ENCODE peak calls at places on chromosomes 11 and 22, in five cellular contexts. E is breast epithelium, R is right lobe of liver, S is heart left ventricle, T is PC-9. L is an unnamed sample.

GRCh38 chr11:76166314-76166713 is 40.0 kb downstream of the WNT11 start:
- DNase-seq in E (no peak), R (no peak), S (peak), T (no peak), L (no peak)

GRCh38 chr11:120571476-120571875 is 59.9 kb downstream of the GRIK4 start:
- DNase-seq in E (no peak), R (no peak), S (no peak), T (no peak), L (no peak)

GRCh38 chr11:23539556-23539955 is 679.3 kb upstream of the CCDC179 start:
- DNase-seq in E (no peak), R (no peak), S (no peak), T (no peak), L (no peak)

GRCh38 chr11:13603661-13604060 is 64.8 kb upstream of the FAR1 start:
- DNase-seq in E (no peak), R (no peak), S (no peak), T (no peak), L (no peak)

GRCh38 chr11:19060629-19061028 is at the start of gene MRGPRX2:
- DNase-seq in E (no peak), R (no peak), S (no peak), T (no peak), L (no peak)

GRCh38 chr22:48702573-48703264 is 1125.0 kb downstream of the BRD1 start:
- DNase-seq in E (peak), R (peak), S (no peak), T (no peak), L (peak)

GRCh38 chr11:87235366-87235765 is 197.6 kb downstream of the TMEM135 start:
- DNase-seq in E (no peak), R (no peak), S (no peak), T (no peak), L (no peak)

GRCh38 chr11:119472856-119473222 is 49.9 kb upstream of the THY1 start:
- DNase-seq in E (peak), R (no peak), S (no peak), T (no peak), L (no peak)

GRCh38 chr22:29717789-29718188 is 2.0 kb upstream of the CABP7 start:
- DNase-seq in E (no peak), R (no peak), S (no peak), T (no peak), L (no peak)

GRCh38 chr22:49894321-49895072 is 23.7 kb downstream of the ALG12 start:
- DNase-seq in E (no peak), R (no peak), S (no peak), T (no peak), L (no peak)

GRCh38 chr11:121965330-121965729 is 150.7 kb downstream of the BLID start:
- DNase-seq in E (no peak), R (no peak), S (peak), T (no peak), L (no peak)

GRCh38 chr11:45021692-45022130 is 71.0 kb upstream of the TP53I11 start:
- DNase-seq in E (peak), R (no peak), S (peak), T (no peak), L (no peak)

GRCh38 chr22:25641650-25642049 is 77.2 kb downstream of the GRK3 start:
- DNase-seq in E (no peak), R (no peak), S (no peak), T (no peak), L (no peak)

DNA sequence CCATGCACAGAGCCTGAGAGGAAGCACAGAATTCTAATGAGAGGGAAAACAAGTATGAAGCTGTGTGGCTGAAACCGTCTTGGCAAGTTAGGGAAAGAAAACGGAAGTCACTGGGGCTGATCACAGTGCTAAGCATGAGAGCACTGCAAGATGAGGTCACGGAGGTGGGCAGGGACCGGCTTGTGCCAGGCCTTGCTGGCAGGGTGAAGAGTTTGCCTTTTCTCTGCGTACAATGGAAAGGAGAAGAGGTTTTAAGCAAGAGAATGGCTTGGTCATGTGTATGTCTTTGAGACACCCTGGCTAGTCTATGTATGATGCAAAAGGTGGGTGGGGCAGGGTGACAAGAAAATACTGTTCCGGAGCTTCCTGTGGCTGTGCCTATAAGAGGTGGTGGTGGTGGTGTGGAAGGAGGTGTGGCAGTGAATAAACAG is 567.9 kb downstream of the NTM start:
- DNase-seq in E (no peak), R (no peak), S (no peak), T (no peak), L (no peak)
- H3K27ac ChIP-seq in E (no peak), R (no peak), S (no peak), T (no peak), L (no peak)

DNA sequence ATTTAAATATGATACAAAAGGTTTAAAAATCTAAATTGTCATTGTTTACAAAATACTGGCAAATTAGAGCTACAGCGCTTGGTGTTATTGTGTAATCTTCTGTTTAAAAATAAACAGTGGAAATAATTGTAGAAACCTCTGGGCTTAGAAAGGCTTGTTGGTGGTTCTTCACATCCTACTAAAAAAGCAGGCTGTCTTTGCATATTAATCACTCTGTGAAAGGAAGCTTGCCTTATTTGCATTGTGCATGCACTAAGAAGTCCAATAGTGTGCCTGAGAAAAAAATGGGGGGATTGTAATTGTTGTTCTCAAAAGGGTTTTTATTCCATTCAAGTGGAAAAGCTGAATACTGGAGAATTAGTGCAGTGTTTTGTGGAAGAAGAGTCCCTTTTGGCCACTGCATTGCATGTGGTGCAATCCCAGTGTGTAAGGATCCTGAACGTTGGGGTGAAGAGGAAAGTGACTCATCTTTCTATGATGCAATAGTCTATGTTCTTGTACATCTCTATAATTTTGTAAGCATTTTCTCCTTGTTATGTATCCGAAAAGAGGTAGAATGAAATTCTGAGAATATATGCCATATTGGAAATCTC is 16.5 kb downstream of the NCAM1 start:
- DNase-seq in E (no peak), R (no peak), S (no peak), T (no peak), L (no peak)
- H3K27ac ChIP-seq in E (no peak), R (no peak), S (no peak), T (no peak), L (peak)

GRCh38 chr11:57781529-57781943 is 19.9 kb downstream of the CTNND1 start:
- DNase-seq in E (peak), R (no peak), S (peak), T (peak), L (no peak)
- H3K27ac ChIP-seq in E (peak), R (peak), S (peak), T (peak), L (no peak)

GRCh38 chr11:65329944-65330403 is 3.7 kb upstream of the DPF2 start:
- DNase-seq in E (peak), R (no peak), S (peak), T (peak), L (peak)
- H3K27ac ChIP-seq in E (peak), R (no peak), S (no peak), T (peak), L (peak)

GRCh38 chr11:100689141-100689540 is 2.1 kb downstream of the ARHGAP42 start:
- DNase-seq in E (no peak), R (no peak), S (no peak), T (no peak), L (no peak)

GRCh38 chr11:100687630-100688395 is 725 bp downstream of the ARHGAP42 start:
- DNase-seq in E (peak), R (peak), S (peak), T (peak), L (no peak)

GRCh38 chr11:100691886-100692285 is 4.8 kb downstream of the ARHGAP42 start:
- DNase-seq in E (no peak), R (no peak), S (no peak), T (peak), L (no peak)

GRCh38 chr11:100695911-100696310 is 8.8 kb downstream of the ARHGAP42 start:
- DNase-seq in E (no peak), R (no peak), S (no peak), T (no peak), L (no peak)

DNA sequence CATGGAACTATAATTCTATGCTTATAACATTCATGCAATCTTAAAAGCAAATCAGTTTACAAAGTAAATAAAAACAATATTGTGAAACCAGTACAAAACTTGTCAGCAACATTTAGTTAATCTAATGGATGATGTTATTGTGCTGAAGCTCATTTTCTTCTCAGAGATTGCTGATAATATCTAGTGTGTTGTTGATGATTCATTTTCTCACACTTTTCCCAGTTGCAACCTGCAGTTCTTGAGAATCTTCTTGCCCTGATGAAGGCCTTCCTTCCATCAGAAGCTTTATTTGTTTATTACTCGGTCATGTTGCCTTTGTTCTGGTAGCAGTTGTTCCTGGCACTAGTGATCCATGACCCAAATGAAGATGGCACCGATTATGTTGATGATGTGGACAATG is 5.2 kb downstream of the ARHGAP42 start:
- DNase-seq in E (no peak), R (no peak), S (no peak), T (peak), L (no peak)
- H3K27ac ChIP-seq in E (no peak), R (no peak), S (no peak), T (peak), L (no peak)

GRCh38 chr22:36049678-36049997 is 21.0 kb upstream of the RBFOX2 start:
- DNase-seq in E (no peak), R (no peak), S (no peak), T (no peak), L (no peak)

GRCh38 chr22:36055376-36056310 is 27.0 kb upstream of the RBFOX2 start:
- DNase-seq in E (no peak), R (no peak), S (peak), T (no peak), L (no peak)

GRCh38 chr22:36053242-36054147 is 24.9 kb upstream of the RBFOX2 start:
- DNase-seq in E (no peak), R (no peak), S (no peak), T (no peak), L (no peak)

GRCh38 chr22:36048911-36049677 is 20.5 kb upstream of the RBFOX2 start:
- DNase-seq in E (no peak), R (no peak), S (no peak), T (peak), L (no peak)

GRCh38 chr22:36052505-36052941 is 23.9 kb upstream of the RBFOX2 start:
- DNase-seq in E (no peak), R (no peak), S (no peak), T (peak), L (no peak)
- H3K27ac ChIP-seq in E (peak), R (no peak), S (no peak), T (peak), L (no peak)

DNA sequence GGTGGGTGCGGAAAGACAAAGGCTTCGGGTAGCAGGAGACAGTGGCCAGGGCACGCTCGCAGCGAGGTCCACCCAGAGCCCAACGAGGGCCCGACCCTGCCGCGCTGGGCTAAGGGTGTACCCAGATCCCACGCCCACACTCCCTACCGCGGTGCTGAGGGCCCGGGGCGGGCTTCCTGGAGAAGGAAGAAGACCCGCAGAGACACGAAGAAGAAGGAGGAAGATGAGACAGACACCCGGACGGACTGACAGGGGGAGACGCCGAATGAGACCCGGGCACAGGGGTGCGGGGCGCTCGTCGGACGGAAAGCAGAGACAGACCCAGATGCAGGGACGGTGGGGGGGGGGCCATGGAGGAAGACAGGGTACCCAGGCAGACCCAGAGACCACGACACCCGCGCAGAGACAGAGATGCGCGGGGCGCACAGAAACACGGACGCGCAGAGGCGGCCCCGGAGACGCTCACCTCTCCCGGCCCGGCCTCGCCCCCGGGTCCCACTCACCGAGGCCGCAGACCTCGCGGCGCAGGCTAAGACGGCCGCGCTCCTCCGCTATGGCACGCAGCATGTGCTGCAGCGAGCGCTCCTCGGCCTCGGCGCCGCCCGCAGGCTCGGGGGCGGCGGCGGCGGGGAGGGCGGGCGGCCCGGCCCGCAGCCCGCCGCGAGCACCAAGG is 421 bp downstream of the KIAA0930 start:
- DNase-seq in E (no peak), R (no peak), S (peak), T (no peak), L (no peak)
- H3K27ac ChIP-seq in E (no peak), R (no peak), S (no peak), T (no peak), L (peak)

GRCh38 chr22:39368402-39368801 is 18.6 kb downstream of the SYNGR1 start:
- DNase-seq in E (no peak), R (no peak), S (no peak), T (no peak), L (no peak)
- H3K27ac ChIP-seq in E (no peak), R (no peak), S (no peak), T (no peak), L (no peak)

DNA sequence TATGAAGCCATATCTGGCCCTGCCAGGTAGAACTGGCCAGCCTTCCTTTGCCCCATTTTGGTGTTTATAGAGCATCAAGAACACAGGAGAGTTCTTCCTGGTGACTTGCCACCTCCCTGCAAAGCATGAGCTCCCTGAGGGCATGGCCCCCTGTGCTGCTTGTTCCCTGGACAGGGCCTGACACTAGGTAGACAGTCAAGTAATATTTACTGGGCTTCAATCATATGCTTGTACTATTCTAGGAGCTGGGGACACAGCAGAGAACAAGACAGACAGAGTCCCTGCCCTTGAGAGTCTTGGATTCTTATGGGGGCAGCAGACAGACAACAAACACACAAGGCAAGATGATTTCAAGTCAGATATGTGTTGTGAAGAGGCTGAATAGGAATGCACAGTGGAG is 10.0 kb upstream of the CBX6 start:
- DNase-seq in E (no peak), R (no peak), S (no peak), T (no peak), L (no peak)
- H3K27ac ChIP-seq in E (peak), R (peak), S (peak), T (peak), L (peak)

DNA sequence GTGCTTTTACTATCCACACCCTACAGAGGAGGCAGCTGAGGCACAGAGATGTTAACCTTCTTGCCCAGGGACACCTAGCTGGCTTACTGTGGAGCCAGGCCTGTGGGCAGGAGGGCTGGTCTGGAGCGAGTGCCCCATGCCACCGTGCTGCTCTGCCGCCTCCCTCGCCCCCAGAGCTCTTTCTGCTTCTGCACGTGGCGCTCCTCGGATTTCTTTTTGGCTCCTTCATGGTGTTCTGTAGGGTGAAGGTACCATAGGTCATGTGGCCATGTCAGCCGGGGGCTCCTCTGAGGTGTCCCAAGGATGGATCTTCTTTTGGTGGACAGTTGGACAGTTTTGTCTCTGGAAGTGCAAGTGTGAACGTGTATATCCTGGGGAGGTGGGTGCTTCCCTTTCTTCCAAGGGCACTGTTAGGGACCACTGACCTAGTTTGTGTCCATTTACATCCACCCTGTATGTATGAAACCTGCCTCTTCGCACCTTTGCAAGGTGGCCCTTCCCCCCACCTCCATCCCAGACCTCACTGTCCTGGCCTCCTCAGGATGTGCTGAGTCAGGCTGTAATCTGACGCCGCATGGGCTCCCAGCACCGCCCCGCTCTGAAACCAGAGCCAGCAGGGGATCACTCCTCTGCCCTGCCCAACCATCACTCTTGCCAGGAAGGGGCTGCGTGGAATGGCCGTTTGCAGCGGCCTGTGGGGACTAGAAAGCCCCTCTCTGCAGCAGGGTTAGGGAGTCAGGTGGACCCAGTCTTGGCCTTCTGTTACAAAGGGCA is 31.7 kb downstream of the POLR3H start:
- DNase-seq in E (no peak), R (no peak), S (peak), T (peak), L (no peak)
- H3K27ac ChIP-seq in E (no peak), R (peak), S (peak), T (peak), L (peak)

L was measured in substantia nigra.